ENCODE peak calls at places on chromosomes 12 and 14, in ten cellular contexts. M, W, T, U, Q, S, J, C, F and Y are unnamed samples.

GRCh38 chr14:39265032-39265431 is 31.3 kb downstream of the MIA2 start:
- DNase-seq in M (peak; percentile 43), W (no peak), T (peak; percentile 22), U (peak; percentile 32), Q (no peak), S (no peak), J (no peak), C (peak; percentile 61), F (no peak), Y (no peak)

GRCh38 chr14:79278798-79279644 is 932.3 kb downstream of the DIO2 start:
- DNase-seq in M (peak; percentile 86), W (peak; percentile 59), T (peak; percentile 96), U (peak; percentile 78), Q (no peak), S (peak; percentile 27), J (peak; percentile 93), C (peak; percentile 90), F (no peak), Y (peak; percentile 98)

GRCh38 chr14:47389520-47389919 is 285.9 kb downstream of the MDGA2 start:
- DNase-seq in M (no peak), W (no peak), T (peak; percentile 29), U (no peak), Q (no peak), S (no peak), J (peak; percentile 60), C (no peak), F (no peak), Y (peak; percentile 78)

GRCh38 chr12:119308743-119309456 is 25.6 kb upstream of the CCDC60 start:
- DNase-seq in M (no peak), W (peak; percentile 42), T (no peak), U (no peak), Q (no peak), S (no peak), J (peak; percentile 40), C (no peak), F (no peak), Y (peak; percentile 51)

GRCh38 chr12:42255875-42256261 is 17.8 kb upstream of the YAF2 start:
- DNase-seq in M (no peak), W (no peak), T (no peak), U (no peak), Q (no peak), S (no peak), J (no peak), C (no peak), F (no peak), Y (no peak)

GRCh38 chr14:50835280-50835679 is 4.3 kb upstream of the NIN start:
- DNase-seq in M (peak; percentile 15), W (no peak), T (no peak), U (peak; percentile 25), Q (no peak), S (peak; percentile 61), J (no peak), C (peak; percentile 52), F (peak; percentile 62), Y (no peak)

GRCh38 chr14:103775506-103775905 is 59.9 kb downstream of the ZFYVE21 start:
- DNase-seq in M (peak; percentile 21), W (no peak), T (no peak), U (no peak), Q (no peak), S (no peak), J (no peak), C (no peak), F (no peak), Y (no peak)

GRCh38 chr12:84038241-84038640 is 874.4 kb downstream of the SLC6A15 start:
- DNase-seq in M (no peak), W (no peak), T (no peak), U (no peak), Q (no peak), S (no peak), J (peak; percentile 1), C (no peak), F (no peak), Y (peak; percentile 88)

GRCh38 chr14:95958105-95958504 is 81.1 kb upstream of the C14orf132 start:
- DNase-seq in M (no peak), W (no peak), T (no peak), U (no peak), Q (no peak), S (no peak), J (no peak), C (no peak), F (no peak), Y (no peak)

GRCh38 chr14:95953111-95953724 is 76.6 kb downstream of the TUNAR start:
- DNase-seq in M (peak; percentile 23), W (no peak), T (peak; percentile 84), U (peak; percentile 35), Q (peak; percentile 63), S (no peak), J (peak; percentile 86), C (no peak), F (no peak), Y (peak; percentile 72)

GRCh38 chr14:95961481-95961880 is 77.7 kb upstream of the C14orf132 start:
- DNase-seq in M (no peak), W (no peak), T (no peak), U (no peak), Q (no peak), S (no peak), J (no peak), C (peak; percentile 21), F (no peak), Y (no peak)

GRCh38 chr14:95959317-95959716 is 79.8 kb upstream of the C14orf132 start:
- DNase-seq in M (no peak), W (no peak), T (no peak), U (no peak), Q (no peak), S (no peak), J (no peak), C (no peak), F (no peak), Y (no peak)

GRCh38 chr14:95956601-95957460 is 80.2 kb downstream of the TUNAR start:
- DNase-seq in M (no peak), W (no peak), T (no peak), U (no peak), Q (no peak), S (no peak), J (no peak), C (no peak), F (no peak), Y (no peak)
- H3K4me1 ChIP-seq in M (no peaks in the 10 kb centered on the region), W (no peaks in the 10 kb centered on the region), T (no peaks in the 10 kb centered on the region), U (no peaks in the 10 kb centered on the region), Q (no peaks in the 10 kb centered on the region), S (no peaks in the 10 kb centered on the region), J (peaks cover 37% of the 10 kb centered on the region), C (no peaks in the 10 kb centered on the region), F (no peaks in the 10 kb centered on the region), Y (peaks cover 3% of the 10 kb centered on the region)

DNA sequence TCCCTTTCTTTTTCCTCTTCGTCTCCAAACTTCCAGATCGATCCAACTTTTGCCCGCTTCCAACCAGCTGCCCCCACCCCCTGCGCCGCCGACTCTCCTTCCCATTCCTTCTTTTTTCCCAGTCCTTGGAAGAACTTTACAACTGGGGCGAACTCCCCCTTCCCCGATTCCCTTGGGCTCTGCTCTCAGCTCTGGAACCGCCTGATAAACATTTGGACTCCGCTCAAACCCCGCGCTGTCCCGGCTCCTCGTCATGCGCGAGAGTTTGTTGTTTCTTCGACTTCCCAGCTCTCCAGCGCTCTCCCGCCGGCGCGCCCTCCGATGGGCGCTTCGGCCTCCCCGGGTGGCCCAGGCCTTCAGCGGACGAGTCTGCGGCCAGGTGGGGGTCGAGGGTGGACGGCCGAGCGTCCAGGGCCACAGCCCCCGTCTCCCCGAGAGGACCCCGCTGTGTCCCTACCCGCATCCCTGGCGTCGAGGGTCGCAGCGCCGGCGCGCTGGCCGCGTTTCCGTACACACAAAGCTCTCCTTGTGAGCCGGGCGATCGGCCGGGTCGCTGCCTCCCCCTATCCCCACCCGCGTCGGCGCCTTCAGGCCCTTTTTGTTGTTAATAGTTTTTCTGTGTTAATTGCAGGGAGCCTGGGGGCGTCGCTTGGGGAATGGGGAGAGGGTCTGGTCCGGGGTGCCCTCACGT is 819 bp downstream of the MMP14 start:
- DNase-seq in M (peak; percentile 74), W (peak; percentile 73), T (peak; percentile 64), U (peak; percentile 81), Q (no peak), S (peak; percentile 68), J (peak; percentile 73), C (peak; percentile 36), F (peak; percentile 22), Y (peak; percentile 80)
- H3K4me3 ChIP-seq in M (peak overlapping the region; percentile 79), W (peak overlapping the region; percentile 87), T (peak overlapping the region; percentile 60), U (peak overlapping the region; percentile 88), Q (no peak overlapping the region), S (peak overlapping the region; percentile 55), J (peak overlapping the region; percentile 95), C (peak overlapping the region; percentile 94), F (peak overlapping the region; percentile 56), Y (peak overlapping the region; percentile 95)

GRCh38 chr12:123150804-123151678 is at the start of gene PITPNM2:
- DNase-seq in M (peak; percentile 72), W (peak; percentile 74), T (peak; percentile 91), U (peak; percentile 91), Q (peak; percentile 47), S (no peak), J (peak; percentile 78), C (peak; percentile 57), F (peak; percentile 63), Y (peak; percentile 84)

GRCh38 chr12:123149828-123150272 is 1.0 kb downstream of the PITPNM2 start:
- DNase-seq in M (no peak), W (no peak), T (peak; percentile 9), U (no peak), Q (no peak), S (no peak), J (peak; percentile 17), C (no peak), F (no peak), Y (peak; percentile 66)

GRCh38 chr12:123148223-123148622 is 2.7 kb downstream of the PITPNM2 start:
- DNase-seq in M (no peak), W (no peak), T (no peak), U (no peak), Q (no peak), S (no peak), J (no peak), C (no peak), F (no peak), Y (no peak)

GRCh38 chr12:123150273-123150803 is 552 bp downstream of the PITPNM2 start:
- DNase-seq in M (peak; percentile 33), W (peak; percentile 63), T (no peak), U (no peak), Q (no peak), S (no peak), J (peak; percentile 55), C (no peak), F (no peak), Y (peak; percentile 77)

DNA sequence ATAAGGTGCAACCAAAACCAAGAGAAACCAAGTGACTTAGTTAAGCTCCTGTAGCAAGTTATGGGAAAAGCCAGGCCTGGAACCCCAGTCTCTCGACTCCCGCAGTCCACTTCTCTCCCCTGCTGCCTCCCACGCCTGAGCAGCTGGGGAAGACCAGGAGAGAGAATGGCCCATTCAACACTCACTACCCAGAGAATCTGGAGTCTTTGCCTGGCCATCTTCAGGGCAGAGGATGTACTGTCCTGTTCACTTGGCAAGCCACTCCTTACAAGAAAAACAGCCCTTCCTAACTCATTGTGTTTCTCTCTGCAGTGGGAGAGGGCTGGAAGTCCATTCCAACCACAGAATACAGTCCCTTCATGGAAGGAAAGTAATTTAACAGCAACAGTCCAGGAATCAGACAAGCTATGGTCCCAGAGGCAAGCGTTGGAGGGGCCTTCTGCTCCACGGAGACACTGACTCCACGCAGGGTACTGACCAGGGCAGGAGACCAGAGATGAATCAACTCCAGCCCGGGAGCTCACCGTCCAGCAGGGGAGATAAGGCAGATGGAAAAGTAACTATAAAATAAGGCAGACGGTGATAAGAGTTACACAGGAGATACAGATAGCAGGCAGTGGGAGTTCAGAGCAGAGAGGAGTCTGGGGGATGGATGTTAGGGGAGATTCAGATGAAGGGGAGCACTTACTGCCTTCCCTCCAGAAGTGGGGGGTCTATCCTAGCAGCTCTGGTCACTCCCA is 1.6 kb downstream of the PITPNM2 start:
- DNase-seq in M (no peak), W (no peak), T (no peak), U (peak; percentile 46), Q (no peak), S (no peak), J (no peak), C (no peak), F (no peak), Y (peak; percentile 61)
- H3K4me1 ChIP-seq in M (peaks cover 12% of the 10 kb centered on the region), W (peaks cover 33% of the 10 kb centered on the region), T (peaks cover 23% of the 10 kb centered on the region), U (no peaks in the 10 kb centered on the region), Q (peaks cover 11% of the 10 kb centered on the region), S (peaks cover 72% of the 10 kb centered on the region), J (peaks cover 31% of the 10 kb centered on the region), C (peaks cover 18% of the 10 kb centered on the region), F (peaks cover 6% of the 10 kb centered on the region), Y (no peaks in the 10 kb centered on the region)

DNA sequence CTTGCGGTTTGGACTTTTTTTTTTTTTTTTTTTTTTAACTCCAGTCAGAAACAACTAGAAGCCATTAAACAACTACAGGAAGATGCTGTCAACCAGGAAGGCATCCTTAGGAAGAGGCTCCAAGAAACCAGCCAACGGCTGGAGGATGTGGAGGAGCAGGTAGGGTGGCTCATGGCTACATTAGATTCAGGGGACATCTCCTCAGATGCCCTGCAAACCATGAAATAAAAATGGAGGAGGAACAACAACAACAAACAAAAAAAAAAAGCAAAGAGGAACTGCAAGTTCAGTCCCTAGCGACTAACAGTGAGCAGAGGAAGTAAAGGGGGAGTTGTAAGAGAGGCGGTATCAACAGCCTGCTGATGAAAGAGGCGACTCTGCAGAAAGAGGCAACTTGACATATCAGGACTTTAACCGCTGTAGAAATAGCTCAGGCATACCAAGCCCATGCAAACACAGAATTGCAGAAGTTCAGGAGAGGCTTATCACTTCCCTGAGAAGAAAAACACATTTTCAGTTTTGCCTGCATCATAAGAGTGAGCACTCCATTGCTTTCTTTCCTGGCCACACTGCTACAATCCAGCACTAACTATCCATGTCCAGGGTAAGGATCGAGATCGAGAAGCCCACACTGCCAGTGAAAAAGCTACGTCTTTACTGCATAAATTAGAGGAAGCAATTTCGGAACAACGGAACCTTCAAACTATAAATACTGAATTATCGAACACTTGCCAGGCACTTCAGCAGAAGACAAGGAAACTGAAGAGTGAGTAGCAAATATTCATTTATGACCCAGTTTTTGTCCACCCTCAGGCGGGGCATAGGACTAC is 103.5 kb upstream of the BCAT1 start:
- DNase-seq in M (no peak), W (no peak), T (peak; percentile 48), U (no peak), Q (peak; percentile 97), S (peak; percentile 45), J (peak; percentile 22), C (no peak), F (peak; percentile 92), Y (peak; percentile 49)
- H3K4me3 ChIP-seq in M (no peak overlapping the region), W (no peak overlapping the region), T (no peak overlapping the region), U (no peak overlapping the region), Q (peak overlapping the region; percentile 95), S (no peak overlapping the region), J (no peak overlapping the region), C (no peak overlapping the region), F (peak overlapping the region; percentile 94), Y (no peak overlapping the region)